ENCODE peak calls at places on chromosome 3, in eight cellular contexts. One of them, this sample, is unnamed.

GRCh38 chr3:32951410-32951811 is at the start of gene CCR4:
- DNase-seq in IMR-90: no peak
- DNase-seq in transverse colon: no peak
- DNase-seq in sigmoid colon: no peak
- DNase-seq in ovary: no peak
- DNase-seq in endothelial cell of umbilical vein: peak
- DNase-seq in adrenal gland: no peak
- DNase-seq in Peyer's patch: no peak
- DNase-seq in this sample: no peak

GRCh38 chr3:126056681-126057546 is 27.0 kb downstream of the SLC41A3 start:
- DNase-seq in IMR-90: peak
- DNase-seq in transverse colon: no peak
- DNase-seq in sigmoid colon: no peak
- DNase-seq in ovary: peak
- DNase-seq in endothelial cell of umbilical vein: peak
- DNase-seq in adrenal gland: peak
- DNase-seq in Peyer's patch: peak
- DNase-seq in this sample: no peak

GRCh38 chr3:160402249-160403027 is 3.0 kb downstream of the SMC4 start:
- DNase-seq in IMR-90: no peak
- DNase-seq in transverse colon: no peak
- DNase-seq in sigmoid colon: no peak
- DNase-seq in ovary: no peak
- DNase-seq in endothelial cell of umbilical vein: peak
- DNase-seq in adrenal gland: no peak
- DNase-seq in Peyer's patch: no peak
- DNase-seq in this sample: no peak

GRCh38 chr3:107855710-107856109 is 235.1 kb downstream of the CD47 start:
- DNase-seq in IMR-90: peak
- DNase-seq in transverse colon: no peak
- DNase-seq in sigmoid colon: no peak
- DNase-seq in ovary: no peak
- DNase-seq in endothelial cell of umbilical vein: peak
- DNase-seq in adrenal gland: no peak
- DNase-seq in Peyer's patch: no peak
- DNase-seq in this sample: no peak

GRCh38 chr3:181933052-181933618 is 221.4 kb downstream of the SOX2 start:
- DNase-seq in IMR-90: no peak
- DNase-seq in transverse colon: no peak
- DNase-seq in sigmoid colon: no peak
- DNase-seq in ovary: no peak
- DNase-seq in endothelial cell of umbilical vein: no peak
- DNase-seq in adrenal gland: no peak
- DNase-seq in Peyer's patch: no peak
- DNase-seq in this sample: no peak

GRCh38 chr3:43687499-43687811 is 3.3 kb upstream of the ABHD5 start:
- DNase-seq in IMR-90: no peak
- DNase-seq in transverse colon: no peak
- DNase-seq in sigmoid colon: no peak
- DNase-seq in ovary: no peak
- DNase-seq in endothelial cell of umbilical vein: no peak
- DNase-seq in adrenal gland: no peak
- DNase-seq in Peyer's patch: no peak
- DNase-seq in this sample: no peak

GRCh38 chr3:194082596-194083220 is 53.2 kb upstream of the HES1 start:
- DNase-seq in IMR-90: peak
- DNase-seq in transverse colon: no peak
- DNase-seq in sigmoid colon: peak
- DNase-seq in ovary: no peak
- DNase-seq in endothelial cell of umbilical vein: no peak
- DNase-seq in adrenal gland: peak
- DNase-seq in Peyer's patch: no peak
- DNase-seq in this sample: no peak

GRCh38 chr3:155640098-155640497 is 104.8 kb downstream of the PLCH1 start:
- DNase-seq in IMR-90: no peak
- DNase-seq in transverse colon: no peak
- DNase-seq in sigmoid colon: no peak
- DNase-seq in ovary: no peak
- DNase-seq in endothelial cell of umbilical vein: no peak
- DNase-seq in adrenal gland: no peak
- DNase-seq in Peyer's patch: no peak
- DNase-seq in this sample: no peak

GRCh38 chr3:117811797-117812196 is 1102.2 kb downstream of the TUSC7 start:
- DNase-seq in IMR-90: peak
- DNase-seq in transverse colon: no peak
- DNase-seq in sigmoid colon: no peak
- DNase-seq in ovary: no peak
- DNase-seq in endothelial cell of umbilical vein: no peak
- DNase-seq in adrenal gland: no peak
- DNase-seq in Peyer's patch: no peak
- DNase-seq in this sample: no peak

GRCh38 chr3:48896991-48897390 is 1.7 kb downstream of the SLC25A20 start:
- DNase-seq in IMR-90: no peak
- DNase-seq in transverse colon: no peak
- DNase-seq in sigmoid colon: no peak
- DNase-seq in ovary: peak
- DNase-seq in endothelial cell of umbilical vein: no peak
- DNase-seq in adrenal gland: no peak
- DNase-seq in Peyer's patch: no peak
- DNase-seq in this sample: peak

GRCh38 chr3:151960956-151961580 is 87.6 kb downstream of the SUCNR1 start:
- DNase-seq in IMR-90: peak
- DNase-seq in transverse colon: no peak
- DNase-seq in sigmoid colon: no peak
- DNase-seq in ovary: no peak
- DNase-seq in endothelial cell of umbilical vein: no peak
- DNase-seq in adrenal gland: no peak
- DNase-seq in Peyer's patch: no peak
- DNase-seq in this sample: no peak

GRCh38 chr3:57026918-57027317 is 33.5 kb upstream of the SPATA12 start:
- DNase-seq in IMR-90: peak
- DNase-seq in transverse colon: no peak
- DNase-seq in sigmoid colon: no peak
- DNase-seq in ovary: no peak
- DNase-seq in endothelial cell of umbilical vein: peak
- DNase-seq in adrenal gland: peak
- DNase-seq in Peyer's patch: no peak
- DNase-seq in this sample: no peak

GRCh38 chr3:41155834-41156233 is 43.5 kb upstream of the CTNNB1 start:
- DNase-seq in IMR-90: no peak
- DNase-seq in transverse colon: no peak
- DNase-seq in sigmoid colon: no peak
- DNase-seq in ovary: no peak
- DNase-seq in endothelial cell of umbilical vein: no peak
- DNase-seq in adrenal gland: no peak
- DNase-seq in Peyer's patch: no peak
- DNase-seq in this sample: no peak

GRCh38 chr3:41159581-41160189 is 39.6 kb upstream of the CTNNB1 start:
- DNase-seq in IMR-90: no peak
- DNase-seq in transverse colon: peak
- DNase-seq in sigmoid colon: no peak
- DNase-seq in ovary: no peak
- DNase-seq in endothelial cell of umbilical vein: no peak
- DNase-seq in adrenal gland: no peak
- DNase-seq in Peyer's patch: no peak
- DNase-seq in this sample: no peak

GRCh38 chr3:41162981-41163380 is 36.3 kb upstream of the CTNNB1 start:
- DNase-seq in IMR-90: no peak
- DNase-seq in transverse colon: no peak
- DNase-seq in sigmoid colon: no peak
- DNase-seq in ovary: no peak
- DNase-seq in endothelial cell of umbilical vein: no peak
- DNase-seq in adrenal gland: no peak
- DNase-seq in Peyer's patch: no peak
- DNase-seq in this sample: no peak

GRCh38 chr3:41162541-41162940 is 36.8 kb upstream of the CTNNB1 start:
- DNase-seq in IMR-90: no peak
- DNase-seq in transverse colon: no peak
- DNase-seq in sigmoid colon: no peak
- DNase-seq in ovary: no peak
- DNase-seq in endothelial cell of umbilical vein: no peak
- DNase-seq in adrenal gland: no peak
- DNase-seq in Peyer's patch: no peak
- DNase-seq in this sample: no peak

GRCh38 chr3:41158947-41159346 is 40.4 kb upstream of the CTNNB1 start:
- DNase-seq in IMR-90: no peak
- DNase-seq in transverse colon: peak
- DNase-seq in sigmoid colon: no peak
- DNase-seq in ovary: no peak
- DNase-seq in endothelial cell of umbilical vein: no peak
- DNase-seq in adrenal gland: no peak
- DNase-seq in Peyer's patch: no peak
- DNase-seq in this sample: no peak
- TF ChIP-seq POLR2A in IMR-90: no peak
- TF ChIP-seq POLR2A in transverse colon: peak
- TF ChIP-seq POLR2A in sigmoid colon: no peak
- TF ChIP-seq POLR2A in ovary: no peak
- TF ChIP-seq POLR2A in endothelial cell of umbilical vein: no peak
- TF ChIP-seq POLR2A in adrenal gland: no peak
- TF ChIP-seq POLR2A in Peyer's patch: peak
- TF ChIP-seq POLR2A in this sample: no peak

DNA sequence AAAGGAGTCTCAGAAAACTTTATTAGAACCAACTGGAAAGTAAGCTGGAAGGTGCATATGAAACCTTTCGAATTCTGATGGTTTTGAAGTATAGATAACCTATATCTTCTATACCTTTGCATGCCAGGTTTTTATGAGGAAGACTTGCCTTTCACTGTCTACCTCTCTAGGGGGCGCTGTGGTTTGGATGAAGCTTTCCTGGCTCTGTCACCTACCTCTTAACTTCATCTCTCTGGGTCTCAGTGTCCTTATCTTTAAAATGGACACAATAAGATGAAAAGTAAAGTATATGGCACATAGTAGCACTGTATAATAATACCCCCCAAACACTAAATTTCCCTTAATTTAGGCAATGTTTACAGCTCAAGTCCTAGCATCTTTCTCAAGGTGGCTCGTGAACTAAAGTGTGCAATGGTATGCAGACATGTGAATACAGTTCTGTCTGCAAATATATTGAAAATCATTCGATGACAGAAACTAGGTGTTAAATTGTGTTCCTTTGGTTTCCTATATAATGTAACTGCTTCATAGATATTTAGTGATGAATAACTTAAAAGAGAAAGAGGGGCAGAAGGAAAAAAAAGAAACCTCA is 314.3 kb downstream of the CHST2 start:
- DNase-seq in IMR-90: no peak
- DNase-seq in transverse colon: no peak
- DNase-seq in sigmoid colon: no peak
- DNase-seq in ovary: no peak
- DNase-seq in endothelial cell of umbilical vein: no peak
- DNase-seq in adrenal gland: no peak
- DNase-seq in Peyer's patch: no peak
- DNase-seq in this sample: no peak
- TF ChIP-seq CTCF in IMR-90: peak
- TF ChIP-seq CTCF in transverse colon: peak
- TF ChIP-seq CTCF in sigmoid colon: no peak
- TF ChIP-seq CTCF in ovary: no peak
- TF ChIP-seq CTCF in endothelial cell of umbilical vein: peak
- TF ChIP-seq CTCF in adrenal gland: no peak
- TF ChIP-seq CTCF in Peyer's patch: no peak
- TF ChIP-seq CTCF in this sample: no peak

DNA sequence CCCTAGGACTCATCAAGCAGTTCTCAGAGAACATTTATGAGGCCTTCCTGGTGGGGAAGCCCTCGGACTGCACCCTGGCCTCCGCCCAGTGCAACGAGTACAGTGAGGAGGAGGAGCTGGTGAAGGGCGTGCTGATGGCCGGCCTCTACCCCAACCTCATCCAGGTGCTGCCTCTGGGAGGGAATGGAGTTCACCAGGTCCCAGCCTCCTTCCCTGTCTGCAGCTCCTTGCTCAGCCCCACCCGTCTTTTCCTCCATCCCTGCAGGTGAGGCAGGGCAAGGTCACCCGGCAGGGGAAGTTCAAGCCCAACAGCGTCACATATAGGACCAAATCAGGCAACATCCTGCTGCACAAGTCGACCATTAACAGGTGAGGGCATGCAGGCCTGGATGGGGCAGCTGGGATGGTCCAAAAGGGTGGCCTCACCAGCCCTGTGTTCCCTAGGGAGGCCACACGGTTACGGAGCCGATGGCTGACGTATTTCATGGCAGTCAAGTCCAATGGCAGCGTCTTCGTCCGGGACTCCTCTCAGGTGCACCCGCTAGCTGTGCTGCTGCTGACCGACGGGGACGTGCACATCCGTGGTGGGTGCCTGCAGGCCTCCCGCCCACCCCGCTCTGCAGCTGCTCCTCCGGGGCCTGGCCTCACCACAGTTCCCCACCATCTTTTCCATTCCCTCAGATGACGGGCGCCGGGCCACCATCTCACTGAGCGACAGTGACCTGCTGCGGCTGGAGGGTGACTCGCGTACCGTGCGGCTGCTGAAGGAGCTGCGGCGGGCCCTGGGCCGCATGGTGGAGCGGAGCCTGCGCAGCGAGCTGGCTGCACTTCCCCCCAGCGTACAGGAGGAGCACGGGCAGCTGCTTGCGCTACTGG is 46.5 kb downstream of the DHX30 start:
- DNase-seq in IMR-90: no peak
- DNase-seq in transverse colon: no peak
- DNase-seq in sigmoid colon: no peak
- DNase-seq in ovary: no peak
- DNase-seq in endothelial cell of umbilical vein: no peak
- DNase-seq in adrenal gland: no peak
- DNase-seq in Peyer's patch: no peak
- DNase-seq in this sample: no peak
- TF ChIP-seq POLR2A in IMR-90: peak
- TF ChIP-seq POLR2A in transverse colon: no peak
- TF ChIP-seq POLR2A in sigmoid colon: no peak
- TF ChIP-seq POLR2A in ovary: no peak
- TF ChIP-seq POLR2A in endothelial cell of umbilical vein: no peak
- TF ChIP-seq POLR2A in adrenal gland: no peak
- TF ChIP-seq POLR2A in Peyer's patch: no peak
- TF ChIP-seq POLR2A in this sample: no peak

GRCh38 chr3:14758297-14758696 is 60.5 kb upstream of the FGD5 start:
- DNase-seq in IMR-90: no peak
- DNase-seq in transverse colon: no peak
- DNase-seq in sigmoid colon: no peak
- DNase-seq in ovary: no peak
- DNase-seq in endothelial cell of umbilical vein: no peak
- DNase-seq in adrenal gland: no peak
- DNase-seq in Peyer's patch: no peak
- DNase-seq in this sample: no peak

GRCh38 chr3:14758893-14759292 is 59.9 kb upstream of the FGD5 start:
- DNase-seq in IMR-90: no peak
- DNase-seq in transverse colon: no peak
- DNase-seq in sigmoid colon: no peak
- DNase-seq in ovary: no peak
- DNase-seq in endothelial cell of umbilical vein: no peak
- DNase-seq in adrenal gland: no peak
- DNase-seq in Peyer's patch: peak
- DNase-seq in this sample: no peak

GRCh38 chr3:14760185-14760584 is 58.6 kb upstream of the FGD5 start:
- DNase-seq in IMR-90: no peak
- DNase-seq in transverse colon: no peak
- DNase-seq in sigmoid colon: no peak
- DNase-seq in ovary: no peak
- DNase-seq in endothelial cell of umbilical vein: no peak
- DNase-seq in adrenal gland: no peak
- DNase-seq in Peyer's patch: no peak
- DNase-seq in this sample: no peak

GRCh38 chr3:14762701-14763100 is 56.1 kb upstream of the FGD5 start:
- DNase-seq in IMR-90: no peak
- DNase-seq in transverse colon: no peak
- DNase-seq in sigmoid colon: no peak
- DNase-seq in ovary: no peak
- DNase-seq in endothelial cell of umbilical vein: no peak
- DNase-seq in adrenal gland: no peak
- DNase-seq in Peyer's patch: no peak
- DNase-seq in this sample: no peak

GRCh38 chr3:14761121-14761672 is 57.6 kb upstream of the FGD5 start:
- DNase-seq in IMR-90: no peak
- DNase-seq in transverse colon: no peak
- DNase-seq in sigmoid colon: no peak
- DNase-seq in ovary: no peak
- DNase-seq in endothelial cell of umbilical vein: no peak
- DNase-seq in adrenal gland: no peak
- DNase-seq in Peyer's patch: peak
- DNase-seq in this sample: no peak
- TF ChIP-seq CTCF in IMR-90: no peak
- TF ChIP-seq CTCF in transverse colon: no peak
- TF ChIP-seq CTCF in sigmoid colon: no peak
- TF ChIP-seq CTCF in ovary: no peak
- TF ChIP-seq CTCF in endothelial cell of umbilical vein: no peak
- TF ChIP-seq CTCF in adrenal gland: no peak
- TF ChIP-seq CTCF in Peyer's patch: no peak
- TF ChIP-seq CTCF in this sample: no peak